ENCODE peak calls at places on chromosome 11, in four cellular contexts. One of them, this sample, is unnamed.

GRCh38 chr11:829116-829945 is 1.6 kb downstream of the CRACR2B start:
- DNase-seq in activated naive CD4-positive, alpha-beta T cell treated with anti-CD3 and anti-CD28 coated beads, Interleukin-2, amount 50 U/mL, for 72 hours: no peak
- DNase-seq in coronary artery: no peak
- DNase-seq in NCI-H1417: no peak
- DNase-seq in this sample: no peak

GRCh38 chr11:121931121-121931520 is 184.9 kb downstream of the BLID start:
- DNase-seq in NCI-H1417: no peak
- DNase-seq in coronary artery: no peak
- DNase-seq in activated naive CD4-positive, alpha-beta T cell treated with anti-CD3 and anti-CD28 coated beads, Interleukin-2, amount 50 U/mL, for 72 hours: no peak
- DNase-seq in this sample: no peak

GRCh38 chr11:32162906-32163305 is 72.0 kb downstream of the RCN1 start:
- DNase-seq in activated naive CD4-positive, alpha-beta T cell treated with anti-CD3 and anti-CD28 coated beads, Interleukin-2, amount 50 U/mL, for 72 hours: no peak
- DNase-seq in NCI-H1417: no peak
- DNase-seq in coronary artery: no peak
- DNase-seq in this sample: no peak

GRCh38 chr11:19996591-19996990 is 163.7 kb downstream of the DBX1 start:
- DNase-seq in coronary artery: no peak
- DNase-seq in NCI-H1417: no peak
- DNase-seq in activated naive CD4-positive, alpha-beta T cell treated with anti-CD3 and anti-CD28 coated beads, Interleukin-2, amount 50 U/mL, for 72 hours: no peak
- DNase-seq in this sample: no peak

GRCh38 chr11:75351541-75352416 is at the start of gene ARRB1:
- DNase-seq in NCI-H1417: peak
- DNase-seq in coronary artery: peak
- DNase-seq in activated naive CD4-positive, alpha-beta T cell treated with anti-CD3 and anti-CD28 coated beads, Interleukin-2, amount 50 U/mL, for 72 hours: peak
- DNase-seq in this sample: no peak

GRCh38 chr11:215581-216037 is 8.1 kb downstream of the RIC8A start:
- DNase-seq in coronary artery: no peak
- DNase-seq in activated naive CD4-positive, alpha-beta T cell treated with anti-CD3 and anti-CD28 coated beads, Interleukin-2, amount 50 U/mL, for 72 hours: no peak
- DNase-seq in NCI-H1417: no peak
- DNase-seq in this sample: no peak

GRCh38 chr11:103773059-103773458 is 263.4 kb upstream of the DDI1 start:
- DNase-seq in NCI-H1417: no peak
- DNase-seq in activated naive CD4-positive, alpha-beta T cell treated with anti-CD3 and anti-CD28 coated beads, Interleukin-2, amount 50 U/mL, for 72 hours: no peak
- DNase-seq in coronary artery: no peak
- DNase-seq in this sample: no peak

GRCh38 chr11:131504199-131504949 is 134.0 kb downstream of the NTM start:
- DNase-seq in NCI-H1417: no peak
- DNase-seq in coronary artery: no peak
- DNase-seq in activated naive CD4-positive, alpha-beta T cell treated with anti-CD3 and anti-CD28 coated beads, Interleukin-2, amount 50 U/mL, for 72 hours: no peak
- DNase-seq in this sample: no peak

GRCh38 chr11:85922367-85922766 is 67.2 kb downstream of the CCDC83 start:
- DNase-seq in activated naive CD4-positive, alpha-beta T cell treated with anti-CD3 and anti-CD28 coated beads, Interleukin-2, amount 50 U/mL, for 72 hours: no peak
- DNase-seq in coronary artery: no peak
- DNase-seq in NCI-H1417: no peak
- DNase-seq in this sample: no peak

GRCh38 chr11:121418625-121419114 is 33.4 kb upstream of the SORL1 start:
- DNase-seq in activated naive CD4-positive, alpha-beta T cell treated with anti-CD3 and anti-CD28 coated beads, Interleukin-2, amount 50 U/mL, for 72 hours: no peak
- DNase-seq in coronary artery: no peak
- DNase-seq in NCI-H1417: no peak
- DNase-seq in this sample: no peak

GRCh38 chr11:70687716-70688115 is 289.4 kb downstream of the CTTN start:
- DNase-seq in NCI-H1417: no peak
- DNase-seq in coronary artery: no peak
- DNase-seq in activated naive CD4-positive, alpha-beta T cell treated with anti-CD3 and anti-CD28 coated beads, Interleukin-2, amount 50 U/mL, for 72 hours: no peak
- DNase-seq in this sample: no peak

GRCh38 chr11:114001416-114001815 is 26.5 kb downstream of the HTR3A start:
- DNase-seq in NCI-H1417: no peak
- DNase-seq in coronary artery: no peak
- DNase-seq in activated naive CD4-positive, alpha-beta T cell treated with anti-CD3 and anti-CD28 coated beads, Interleukin-2, amount 50 U/mL, for 72 hours: no peak
- DNase-seq in this sample: no peak

GRCh38 chr11:62000539-62001446 is 33.4 kb upstream of the FTH1 start:
- DNase-seq in coronary artery: no peak
- DNase-seq in NCI-H1417: no peak
- DNase-seq in activated naive CD4-positive, alpha-beta T cell treated with anti-CD3 and anti-CD28 coated beads, Interleukin-2, amount 50 U/mL, for 72 hours: no peak
- DNase-seq in this sample: no peak

GRCh38 chr11:67167715-67168114 is 48.7 kb downstream of the KDM2A start:
- DNase-seq in NCI-H1417: no peak
- DNase-seq in activated naive CD4-positive, alpha-beta T cell treated with anti-CD3 and anti-CD28 coated beads, Interleukin-2, amount 50 U/mL, for 72 hours: no peak
- DNase-seq in coronary artery: no peak
- DNase-seq in this sample: no peak

GRCh38 chr11:107705027-107705426 is 6.8 kb downstream of the SLN start:
- DNase-seq in activated naive CD4-positive, alpha-beta T cell treated with anti-CD3 and anti-CD28 coated beads, Interleukin-2, amount 50 U/mL, for 72 hours: no peak
- DNase-seq in coronary artery: no peak
- DNase-seq in NCI-H1417: no peak
- DNase-seq in this sample: peak

GRCh38 chr11:126079640-126080205 is 17.1 kb upstream of the CDON start:
- DNase-seq in NCI-H1417: no peak
- DNase-seq in coronary artery: no peak
- DNase-seq in activated naive CD4-positive, alpha-beta T cell treated with anti-CD3 and anti-CD28 coated beads, Interleukin-2, amount 50 U/mL, for 72 hours: no peak
- DNase-seq in this sample: no peak

GRCh38 chr11:71171576-71171975 is 80.8 kb downstream of the SHANK2 start:
- DNase-seq in NCI-H1417: no peak
- DNase-seq in coronary artery: no peak
- DNase-seq in activated naive CD4-positive, alpha-beta T cell treated with anti-CD3 and anti-CD28 coated beads, Interleukin-2, amount 50 U/mL, for 72 hours: no peak
- DNase-seq in this sample: no peak

GRCh38 chr11:17277024-17277584 is 565 bp downstream of the NUCB2 start:
- DNase-seq in activated naive CD4-positive, alpha-beta T cell treated with anti-CD3 and anti-CD28 coated beads, Interleukin-2, amount 50 U/mL, for 72 hours: no peak
- DNase-seq in NCI-H1417: peak
- DNase-seq in coronary artery: peak
- DNase-seq in this sample: no peak

GRCh38 chr11:77074205-77074604 is 7.4 kb downstream of the CAPN5 start:
- DNase-seq in activated naive CD4-positive, alpha-beta T cell treated with anti-CD3 and anti-CD28 coated beads, Interleukin-2, amount 50 U/mL, for 72 hours: no peak
- DNase-seq in NCI-H1417: no peak
- DNase-seq in coronary artery: peak
- DNase-seq in this sample: no peak

This sample was measured in T1000.